ENCODE peak calls at places on chromosomes 16 and 17, in seven cellular contexts. Q is uterus; T is K562; Y is heart left ventricle; L is CD8-positive, alpha-beta T cell; U is spleen; J is body of pancreas. S is an unnamed sample.
A peak's percentile ranks its signal among the peaks of the same experiment; 100 is the strongest.

GRCh38 chr17:76752006-76752405 is 14.1 kb downstream of the MFSD11 start:
- DNase-seq in Q (no peak), T (no peak), Y (no peak), L (no peak), U (no peak), J (no peak), S (no peak)

GRCh38 chr16:22788190-22788530 is 25.8 kb upstream of the HS3ST2 start:
- DNase-seq in Q (no peak), T (no peak), Y (no peak), L (no peak), U (no peak), J (no peak), S (no peak)

GRCh38 chr17:45098081-45098868 is 34.0 kb downstream of the PLCD3 start:
- DNase-seq in Q (no peak), T (no peak), Y (no peak), L (no peak), U (no peak), J (no peak), S (no peak)

GRCh38 chr17:45170976-45171337 is 9.3 kb downstream of the HEXIM2 start:
- DNase-seq in Q (peak; percentile 71), T (no peak), Y (peak; percentile 67), L (no peak), U (no peak), J (peak; percentile 42), S (no peak)

GRCh38 chr17:68771867-68772515 is 170.8 kb upstream of the FAM20A start:
- DNase-seq in Q (no peak), T (peak; percentile 29), Y (no peak), L (no peak), U (no peak), J (no peak), S (no peak)

GRCh38 chr16:87101903-87102302 is 215.3 kb downstream of the C16orf95 start:
- DNase-seq in Q (no peak), T (no peak), Y (no peak), L (no peak), U (no peak), J (peak; percentile 36), S (no peak)

GRCh38 chr16:81929841-81930240 is 81.4 kb downstream of the SDR42E1 start:
- DNase-seq in Q (no peak), T (no peak), Y (no peak), L (no peak), U (no peak), J (no peak), S (no peak)

GRCh38 chr17:82566129-82566995 is 46.8 kb downstream of the FOXK2 start:
- DNase-seq in Q (no peak), T (no peak), Y (no peak), L (no peak), U (no peak), J (no peak), S (no peak)

GRCh38 chr17:66426397-66427033 is 124.1 kb downstream of the PRKCA start:
- DNase-seq in Q (no peak), T (peak; percentile 51), Y (no peak), L (peak; percentile 64), U (no peak), J (no peak), S (no peak)

GRCh38 chr17:28968269-28968913 is 17.1 kb upstream of the PHF12 start:
- DNase-seq in Q (no peak), T (no peak), Y (no peak), L (no peak), U (peak; percentile 44), J (no peak), S (peak; percentile 94)

GRCh38 chr16:1281517-1281916 is 25.6 kb downstream of the TPSD1 start:
- DNase-seq in Q (no peak), T (no peak), Y (no peak), L (no peak), U (no peak), J (no peak), S (no peak)

GRCh38 chr16:1283996-1284592 is 25.3 kb upstream of the UBE2I start:
- DNase-seq in Q (no peak), T (no peak), Y (no peak), L (no peak), U (no peak), J (no peak), S (no peak)

GRCh38 chr16:1283296-1283695 is 26.1 kb upstream of the UBE2I start:
- DNase-seq in Q (no peak), T (no peak), Y (no peak), L (no peak), U (no peak), J (no peak), S (no peak)

GRCh38 chr16:1280783-1281182 is 24.9 kb downstream of the TPSD1 start:
- DNase-seq in Q (no peak), T (no peak), Y (no peak), L (no peak), U (no peak), J (no peak), S (no peak)

GRCh38 chr16:1282275-1282995 is 26.6 kb downstream of the TPSD1 start:
- DNase-seq in Q (no peak), T (peak; percentile 35), Y (no peak), L (no peak), U (no peak), J (no peak), S (no peak)
- H3K27ac ChIP-seq in Q (no peak overlapping the region), T (no peak overlapping the region), Y (no peak overlapping the region), L (no peak overlapping the region), U (no peak overlapping the region), J (no peak overlapping the region), S (no peak overlapping the region)

GRCh38 chr17:80772906-80773242 is 218.8 kb upstream of the CHMP6 start:
- DNase-seq in Q (no peak), T (no peak), Y (no peak), L (no peak), U (no peak), J (no peak), S (no peak)

GRCh38 chr17:80773243-80773991 is 218.2 kb upstream of the CHMP6 start:
- DNase-seq in Q (no peak), T (no peak), Y (no peak), L (no peak), U (no peak), J (no peak), S (no peak)

GRCh38 chr17:80774643-80775281 is 216.9 kb upstream of the CHMP6 start:
- DNase-seq in Q (no peak), T (no peak), Y (no peak), L (peak; percentile 66), U (no peak), J (no peak), S (peak; percentile 80)

GRCh38 chr17:80775863-80776262 is 215.8 kb upstream of the CHMP6 start:
- DNase-seq in Q (no peak), T (no peak), Y (no peak), L (no peak), U (no peak), J (no peak), S (no peak)

GRCh38 chr17:80774146-80774545 is 217.5 kb upstream of the CHMP6 start:
- DNase-seq in Q (no peak), T (no peak), Y (no peak), L (no peak), U (no peak), J (no peak), S (no peak)
- H3K27ac ChIP-seq in Q (no peak overlapping the region), T (no peak overlapping the region), Y (no peak overlapping the region), L (no peak overlapping the region), U (no peak overlapping the region), J (no peak overlapping the region), S (no peak overlapping the region)

DNA sequence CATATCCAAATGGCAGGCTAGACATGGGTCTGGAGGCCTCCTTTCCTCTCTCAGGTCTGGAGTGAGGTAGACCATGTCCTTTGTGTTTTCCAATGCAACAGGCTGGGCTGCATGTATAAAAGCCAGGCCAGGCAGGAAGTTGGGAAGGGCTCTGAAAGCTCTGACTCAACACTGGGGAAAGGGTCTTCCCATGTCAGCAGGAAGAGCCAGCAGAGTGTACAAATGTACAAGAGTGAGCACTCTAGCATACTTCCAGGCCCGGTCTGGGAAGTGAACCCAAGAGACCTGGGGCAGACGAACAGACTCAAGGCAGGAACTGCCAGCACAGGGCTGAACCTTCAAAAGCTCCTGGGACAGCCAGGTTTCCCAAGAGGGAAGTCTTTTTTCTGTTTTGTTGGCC is 7.0 kb downstream of the ATPAF2 start:
- DNase-seq in Q (no peak), T (no peak), Y (no peak), L (no peak), U (no peak), J (no peak), S (no peak)
- H3K27ac ChIP-seq in Q (no peak overlapping the region), T (no peak overlapping the region), Y (peak overlapping the region; percentile 37), L (no peak overlapping the region), U (peak overlapping the region; percentile 63), J (no peak overlapping the region), S (no peak overlapping the region)

GRCh38 chr16:68448360-68448970 is at the start of gene SMPD3:
- DNase-seq in Q (peak; percentile 89), T (peak; percentile 90), Y (peak; percentile 96), L (peak; percentile 98), U (peak; percentile 98), J (peak; percentile 98), S (no peak)
- H3K27ac ChIP-seq in Q (peak within 1 kb of the TSS; percentile 9), T (no peak within 1 kb of the TSS), Y (no peak within 1 kb of the TSS), L (no peak within 1 kb of the TSS), U (no peak within 1 kb of the TSS), J (no peak within 1 kb of the TSS), S (no peak within 1 kb of the TSS)

DNA sequence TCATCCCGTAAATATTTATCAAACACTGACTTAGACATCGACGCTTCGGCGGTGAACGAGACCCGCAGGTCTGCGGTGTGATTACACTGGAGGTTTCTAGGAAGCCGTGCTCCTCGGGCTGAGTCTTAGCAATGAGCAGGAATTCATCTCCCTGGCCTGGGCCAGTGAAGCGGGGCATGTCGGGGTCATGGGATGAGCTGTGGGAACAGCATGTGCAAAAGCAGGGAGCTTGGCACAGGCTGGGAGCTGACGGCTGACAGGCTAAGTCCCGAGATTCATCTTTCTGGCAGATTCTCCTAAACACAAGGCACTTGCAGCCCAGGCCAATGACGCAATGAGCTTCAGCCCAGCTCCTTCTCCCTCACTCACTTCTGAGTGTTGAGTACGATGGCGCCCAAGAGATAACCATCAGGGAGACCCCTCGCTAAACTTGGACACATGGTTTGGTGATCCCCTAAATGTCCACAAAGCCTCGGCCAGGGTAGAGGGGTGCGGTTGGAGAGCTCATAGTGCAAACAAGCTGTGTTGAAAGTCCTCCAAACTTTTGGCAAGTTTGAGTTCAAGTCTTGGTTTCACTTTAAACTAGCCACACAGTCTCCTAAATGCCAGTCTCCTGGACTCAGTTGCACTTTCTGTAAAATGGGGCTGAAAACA is 12.8 kb downstream of the CRISPLD2 start:
- DNase-seq in Q (peak; percentile 97), T (no peak), Y (peak; percentile 76), L (no peak), U (no peak), J (peak; percentile 35), S (no peak)
- H3K27ac ChIP-seq in Q (peak overlapping the region; percentile 99), T (no peak overlapping the region), Y (peak overlapping the region; percentile 87), L (no peak overlapping the region), U (peak overlapping the region; percentile 85), J (no peak overlapping the region), S (no peak overlapping the region)

DNA sequence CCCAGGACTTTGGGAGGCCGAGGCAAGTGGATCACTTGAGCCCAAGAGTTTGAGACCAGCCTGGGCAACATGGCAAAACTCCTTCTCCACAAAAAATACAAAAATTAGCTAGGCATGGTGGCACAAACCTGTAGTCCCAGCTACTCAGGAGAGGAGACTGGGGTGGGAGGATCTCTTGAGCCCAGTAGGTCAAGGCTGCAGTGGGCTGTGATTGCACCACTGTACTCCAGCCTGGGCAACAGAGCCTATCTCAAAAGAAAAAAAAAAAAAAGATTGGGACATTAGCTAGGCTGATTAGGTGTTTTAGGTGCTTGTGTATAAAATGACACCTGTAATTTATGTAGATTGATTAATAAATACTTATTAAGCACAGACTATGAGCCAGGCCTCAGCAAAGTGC is 10.1 kb downstream of the GFOD2 start:
- DNase-seq in Q (no peak), T (no peak), Y (no peak), L (no peak), U (no peak), J (no peak), S (no peak)
- H3K27ac ChIP-seq in Q (no peak overlapping the region), T (no peak overlapping the region), Y (no peak overlapping the region), L (no peak overlapping the region), U (no peak overlapping the region), J (no peak overlapping the region), S (no peak overlapping the region)

GRCh38 chr17:5379351-5380107 is 39.9 kb downstream of the NUP88 start:
- DNase-seq in Q (no peak), T (no peak), Y (no peak), L (no peak), U (no peak), J (no peak), S (no peak)
- H3K27ac ChIP-seq in Q (no peak overlapping the region), T (no peak overlapping the region), Y (no peak overlapping the region), L (no peak overlapping the region), U (no peak overlapping the region), J (no peak overlapping the region), S (no peak overlapping the region)

S was measured in SJCRH30.